ENCODE peak calls at places on chromosomes 13 and 19, in ten cellular contexts. One of them, this sample, is unnamed.

GRCh38 chr19:53945441-53945840 is 17.3 kb upstream of the CACNG8 start:
- ATAC-seq in foreskin keratinocyte: no peak
- ATAC-seq in left lobe of liver: no peak
- ATAC-seq in Right ventricle myocardium inferior: no peak
- ATAC-seq in PC-3: peak
- ATAC-seq in upper lobe of right lung: no peak
- ATAC-seq in upper lobe of left lung: no peak
- ATAC-seq in activated T-cell treated with anti-CD3 and anti-CD28 coated beads, Interleukin-2, amount 50 U/mL, for 4 hours: no peak
- ATAC-seq in T-helper 17 cell: no peak
- ATAC-seq in left colon: no peak
- ATAC-seq in this sample: no peak

GRCh38 chr13:25687622-25688225 is 315.9 kb downstream of the ATP8A2 start:
- ATAC-seq in foreskin keratinocyte: no peak
- ATAC-seq in left lobe of liver: no peak
- ATAC-seq in Right ventricle myocardium inferior: peak
- ATAC-seq in PC-3: no peak
- ATAC-seq in upper lobe of right lung: peak
- ATAC-seq in upper lobe of left lung: no peak
- ATAC-seq in activated T-cell treated with anti-CD3 and anti-CD28 coated beads, Interleukin-2, amount 50 U/mL, for 4 hours: no peak
- ATAC-seq in T-helper 17 cell: no peak
- ATAC-seq in left colon: peak
- ATAC-seq in this sample: no peak

GRCh38 chr13:107960301-107960700 is 255.0 kb downstream of the LIG4 start:
- ATAC-seq in foreskin keratinocyte: no peak
- ATAC-seq in left lobe of liver: no peak
- ATAC-seq in Right ventricle myocardium inferior: no peak
- ATAC-seq in PC-3: no peak
- ATAC-seq in upper lobe of right lung: no peak
- ATAC-seq in upper lobe of left lung: no peak
- ATAC-seq in activated T-cell treated with anti-CD3 and anti-CD28 coated beads, Interleukin-2, amount 50 U/mL, for 4 hours: no peak
- ATAC-seq in T-helper 17 cell: no peak
- ATAC-seq in left colon: no peak
- ATAC-seq in this sample: no peak

GRCh38 chr13:100545684-100546061 is 42.9 kb downstream of the GGACT start:
- ATAC-seq in foreskin keratinocyte: no peak
- ATAC-seq in left lobe of liver: no peak
- ATAC-seq in Right ventricle myocardium inferior: no peak
- ATAC-seq in PC-3: no peak
- ATAC-seq in upper lobe of right lung: no peak
- ATAC-seq in upper lobe of left lung: no peak
- ATAC-seq in activated T-cell treated with anti-CD3 and anti-CD28 coated beads, Interleukin-2, amount 50 U/mL, for 4 hours: no peak
- ATAC-seq in T-helper 17 cell: no peak
- ATAC-seq in left colon: no peak
- ATAC-seq in this sample: peak

GRCh38 chr13:95784161-95784880 is 107.4 kb downstream of the DNAJC3 start:
- ATAC-seq in foreskin keratinocyte: peak
- ATAC-seq in left lobe of liver: no peak
- ATAC-seq in Right ventricle myocardium inferior: no peak
- ATAC-seq in PC-3: peak
- ATAC-seq in upper lobe of right lung: no peak
- ATAC-seq in upper lobe of left lung: no peak
- ATAC-seq in activated T-cell treated with anti-CD3 and anti-CD28 coated beads, Interleukin-2, amount 50 U/mL, for 4 hours: no peak
- ATAC-seq in T-helper 17 cell: no peak
- ATAC-seq in left colon: no peak
- ATAC-seq in this sample: no peak

GRCh38 chr13:98427331-98427995 is 149.4 kb downstream of the STK24 start:
- ATAC-seq in foreskin keratinocyte: no peak
- ATAC-seq in left lobe of liver: no peak
- ATAC-seq in Right ventricle myocardium inferior: peak
- ATAC-seq in PC-3: no peak
- ATAC-seq in upper lobe of right lung: no peak
- ATAC-seq in upper lobe of left lung: no peak
- ATAC-seq in activated T-cell treated with anti-CD3 and anti-CD28 coated beads, Interleukin-2, amount 50 U/mL, for 4 hours: no peak
- ATAC-seq in T-helper 17 cell: no peak
- ATAC-seq in left colon: no peak
- ATAC-seq in this sample: no peak

GRCh38 chr13:32222046-32222676 is 93.0 kb downstream of the ZAR1L start:
- ATAC-seq in foreskin keratinocyte: no peak
- ATAC-seq in left lobe of liver: no peak
- ATAC-seq in Right ventricle myocardium inferior: no peak
- ATAC-seq in PC-3: no peak
- ATAC-seq in upper lobe of right lung: no peak
- ATAC-seq in upper lobe of left lung: no peak
- ATAC-seq in activated T-cell treated with anti-CD3 and anti-CD28 coated beads, Interleukin-2, amount 50 U/mL, for 4 hours: no peak
- ATAC-seq in T-helper 17 cell: no peak
- ATAC-seq in left colon: no peak
- ATAC-seq in this sample: no peak

GRCh38 chr13:52061587-52061986 is 37.1 kb downstream of the UTP14C start:
- ATAC-seq in foreskin keratinocyte: no peak
- ATAC-seq in left lobe of liver: no peak
- ATAC-seq in Right ventricle myocardium inferior: peak
- ATAC-seq in PC-3: no peak
- ATAC-seq in upper lobe of right lung: no peak
- ATAC-seq in upper lobe of left lung: no peak
- ATAC-seq in activated T-cell treated with anti-CD3 and anti-CD28 coated beads, Interleukin-2, amount 50 U/mL, for 4 hours: no peak
- ATAC-seq in T-helper 17 cell: no peak
- ATAC-seq in left colon: no peak
- ATAC-seq in this sample: no peak

GRCh38 chr19:30799854-30800755 is 427.9 kb downstream of the ZNF536 start:
- ATAC-seq in foreskin keratinocyte: peak
- ATAC-seq in left lobe of liver: peak
- ATAC-seq in Right ventricle myocardium inferior: no peak
- ATAC-seq in PC-3: no peak
- ATAC-seq in upper lobe of right lung: peak
- ATAC-seq in upper lobe of left lung: no peak
- ATAC-seq in activated T-cell treated with anti-CD3 and anti-CD28 coated beads, Interleukin-2, amount 50 U/mL, for 4 hours: no peak
- ATAC-seq in T-helper 17 cell: no peak
- ATAC-seq in left colon: peak
- ATAC-seq in this sample: peak

GRCh38 chr19:52689804-52690394 is 44.9 kb downstream of the ZNF611 start:
- ATAC-seq in foreskin keratinocyte: peak
- ATAC-seq in left lobe of liver: peak
- ATAC-seq in Right ventricle myocardium inferior: peak
- ATAC-seq in PC-3: peak
- ATAC-seq in upper lobe of right lung: peak
- ATAC-seq in upper lobe of left lung: peak
- ATAC-seq in activated T-cell treated with anti-CD3 and anti-CD28 coated beads, Interleukin-2, amount 50 U/mL, for 4 hours: peak
- ATAC-seq in T-helper 17 cell: peak
- ATAC-seq in left colon: peak
- ATAC-seq in this sample: peak

GRCh38 chr19:35784401-35785086 is 9.2 kb downstream of the ARHGAP33 start:
- ATAC-seq in foreskin keratinocyte: no peak
- ATAC-seq in left lobe of liver: no peak
- ATAC-seq in Right ventricle myocardium inferior: no peak
- ATAC-seq in PC-3: no peak
- ATAC-seq in upper lobe of right lung: no peak
- ATAC-seq in upper lobe of left lung: no peak
- ATAC-seq in activated T-cell treated with anti-CD3 and anti-CD28 coated beads, Interleukin-2, amount 50 U/mL, for 4 hours: no peak
- ATAC-seq in T-helper 17 cell: no peak
- ATAC-seq in left colon: no peak
- ATAC-seq in this sample: no peak

GRCh38 chr19:53947624-53948023 is 15.1 kb upstream of the CACNG8 start:
- ATAC-seq in foreskin keratinocyte: no peak
- ATAC-seq in left lobe of liver: no peak
- ATAC-seq in Right ventricle myocardium inferior: no peak
- ATAC-seq in PC-3: no peak
- ATAC-seq in upper lobe of right lung: no peak
- ATAC-seq in upper lobe of left lung: no peak
- ATAC-seq in activated T-cell treated with anti-CD3 and anti-CD28 coated beads, Interleukin-2, amount 50 U/mL, for 4 hours: no peak
- ATAC-seq in T-helper 17 cell: no peak
- ATAC-seq in left colon: no peak
- ATAC-seq in this sample: no peak

GRCh38 chr13:26968431-26969335 is 202.9 kb downstream of the USP12 start:
- ATAC-seq in foreskin keratinocyte: no peak
- ATAC-seq in left lobe of liver: peak
- ATAC-seq in Right ventricle myocardium inferior: no peak
- ATAC-seq in PC-3: no peak
- ATAC-seq in upper lobe of right lung: peak
- ATAC-seq in upper lobe of left lung: no peak
- ATAC-seq in activated T-cell treated with anti-CD3 and anti-CD28 coated beads, Interleukin-2, amount 50 U/mL, for 4 hours: no peak
- ATAC-seq in T-helper 17 cell: no peak
- ATAC-seq in left colon: peak
- ATAC-seq in this sample: no peak

GRCh38 chr13:30928971-30929370 is 3.5 kb upstream of the TEX26 start:
- ATAC-seq in foreskin keratinocyte: peak
- ATAC-seq in left lobe of liver: no peak
- ATAC-seq in Right ventricle myocardium inferior: no peak
- ATAC-seq in PC-3: no peak
- ATAC-seq in upper lobe of right lung: no peak
- ATAC-seq in upper lobe of left lung: no peak
- ATAC-seq in activated T-cell treated with anti-CD3 and anti-CD28 coated beads, Interleukin-2, amount 50 U/mL, for 4 hours: no peak
- ATAC-seq in T-helper 17 cell: no peak
- ATAC-seq in left colon: no peak
- ATAC-seq in this sample: peak

GRCh38 chr19:48878219-48879024 is 6.2 kb downstream of the PPP1R15A start:
- ATAC-seq in foreskin keratinocyte: no peak
- ATAC-seq in left lobe of liver: no peak
- ATAC-seq in Right ventricle myocardium inferior: peak
- ATAC-seq in PC-3: no peak
- ATAC-seq in upper lobe of right lung: peak
- ATAC-seq in upper lobe of left lung: peak
- ATAC-seq in activated T-cell treated with anti-CD3 and anti-CD28 coated beads, Interleukin-2, amount 50 U/mL, for 4 hours: no peak
- ATAC-seq in T-helper 17 cell: no peak
- ATAC-seq in left colon: no peak
- ATAC-seq in this sample: peak

GRCh38 chr13:113948034-113948742 is 25.7 kb downstream of the C13orf46 start:
- ATAC-seq in foreskin keratinocyte: no peak
- ATAC-seq in left lobe of liver: no peak
- ATAC-seq in Right ventricle myocardium inferior: no peak
- ATAC-seq in PC-3: no peak
- ATAC-seq in upper lobe of right lung: no peak
- ATAC-seq in upper lobe of left lung: no peak
- ATAC-seq in activated T-cell treated with anti-CD3 and anti-CD28 coated beads, Interleukin-2, amount 50 U/mL, for 4 hours: no peak
- ATAC-seq in T-helper 17 cell: no peak
- ATAC-seq in left colon: no peak
- ATAC-seq in this sample: no peak

GRCh38 chr19:13356686-13357280 is 149.5 kb downstream of the CACNA1A start:
- ATAC-seq in foreskin keratinocyte: no peak
- ATAC-seq in left lobe of liver: no peak
- ATAC-seq in Right ventricle myocardium inferior: no peak
- ATAC-seq in PC-3: no peak
- ATAC-seq in upper lobe of right lung: no peak
- ATAC-seq in upper lobe of left lung: no peak
- ATAC-seq in activated T-cell treated with anti-CD3 and anti-CD28 coated beads, Interleukin-2, amount 50 U/mL, for 4 hours: no peak
- ATAC-seq in T-helper 17 cell: no peak
- ATAC-seq in left colon: no peak
- ATAC-seq in this sample: no peak

GRCh38 chr19:3375221-3376088 is 9.1 kb downstream of the NFIC start:
- ATAC-seq in foreskin keratinocyte: no peak
- ATAC-seq in left lobe of liver: peak
- ATAC-seq in Right ventricle myocardium inferior: peak
- ATAC-seq in PC-3: no peak
- ATAC-seq in upper lobe of right lung: peak
- ATAC-seq in upper lobe of left lung: peak
- ATAC-seq in activated T-cell treated with anti-CD3 and anti-CD28 coated beads, Interleukin-2, amount 50 U/mL, for 4 hours: no peak
- ATAC-seq in T-helper 17 cell: no peak
- ATAC-seq in left colon: peak
- ATAC-seq in this sample: peak

GRCh38 chr19:3366104-3366760 is at the start of gene NFIC:
- ATAC-seq in foreskin keratinocyte: peak
- ATAC-seq in left lobe of liver: peak
- ATAC-seq in Right ventricle myocardium inferior: peak
- ATAC-seq in PC-3: peak
- ATAC-seq in upper lobe of right lung: peak
- ATAC-seq in upper lobe of left lung: peak
- ATAC-seq in activated T-cell treated with anti-CD3 and anti-CD28 coated beads, Interleukin-2, amount 50 U/mL, for 4 hours: peak
- ATAC-seq in T-helper 17 cell: peak
- ATAC-seq in left colon: peak
- ATAC-seq in this sample: peak

GRCh38 chr13:110894086-110894485 is 20.8 kb downstream of the ANKRD10 start:
- ATAC-seq in foreskin keratinocyte: no peak
- ATAC-seq in left lobe of liver: no peak
- ATAC-seq in Right ventricle myocardium inferior: no peak
- ATAC-seq in PC-3: no peak
- ATAC-seq in upper lobe of right lung: peak
- ATAC-seq in upper lobe of left lung: no peak
- ATAC-seq in activated T-cell treated with anti-CD3 and anti-CD28 coated beads, Interleukin-2, amount 50 U/mL, for 4 hours: no peak
- ATAC-seq in T-helper 17 cell: no peak
- ATAC-seq in left colon: no peak
- ATAC-seq in this sample: peak

GRCh38 chr19:37778613-37779138 is 710 bp downstream of the ZNF573 start:
- ATAC-seq in foreskin keratinocyte: peak
- ATAC-seq in left lobe of liver: no peak
- ATAC-seq in Right ventricle myocardium inferior: no peak
- ATAC-seq in PC-3: no peak
- ATAC-seq in upper lobe of right lung: peak
- ATAC-seq in upper lobe of left lung: peak
- ATAC-seq in activated T-cell treated with anti-CD3 and anti-CD28 coated beads, Interleukin-2, amount 50 U/mL, for 4 hours: no peak
- ATAC-seq in T-helper 17 cell: no peak
- ATAC-seq in left colon: peak
- ATAC-seq in this sample: peak

GRCh38 chr19:18453269-18454024 is 15.5 kb upstream of the ISYNA1 start:
- ATAC-seq in foreskin keratinocyte: no peak
- ATAC-seq in left lobe of liver: no peak
- ATAC-seq in Right ventricle myocardium inferior: no peak
- ATAC-seq in PC-3: peak
- ATAC-seq in upper lobe of right lung: no peak
- ATAC-seq in upper lobe of left lung: no peak
- ATAC-seq in activated T-cell treated with anti-CD3 and anti-CD28 coated beads, Interleukin-2, amount 50 U/mL, for 4 hours: no peak
- ATAC-seq in T-helper 17 cell: no peak
- ATAC-seq in left colon: no peak
- ATAC-seq in this sample: no peak

GRCh38 chr13:73519720-73520119 is 460.9 kb downstream of the KLF5 start:
- ATAC-seq in foreskin keratinocyte: no peak
- ATAC-seq in left lobe of liver: no peak
- ATAC-seq in Right ventricle myocardium inferior: no peak
- ATAC-seq in PC-3: no peak
- ATAC-seq in upper lobe of right lung: no peak
- ATAC-seq in upper lobe of left lung: no peak
- ATAC-seq in activated T-cell treated with anti-CD3 and anti-CD28 coated beads, Interleukin-2, amount 50 U/mL, for 4 hours: no peak
- ATAC-seq in T-helper 17 cell: no peak
- ATAC-seq in left colon: no peak
- ATAC-seq in this sample: no peak

GRCh38 chr19:55027472-55028337 is 10.4 kb downstream of the GP6 start:
- ATAC-seq in foreskin keratinocyte: no peak
- ATAC-seq in left lobe of liver: no peak
- ATAC-seq in Right ventricle myocardium inferior: no peak
- ATAC-seq in PC-3: peak
- ATAC-seq in upper lobe of right lung: peak
- ATAC-seq in upper lobe of left lung: no peak
- ATAC-seq in activated T-cell treated with anti-CD3 and anti-CD28 coated beads, Interleukin-2, amount 50 U/mL, for 4 hours: no peak
- ATAC-seq in T-helper 17 cell: peak
- ATAC-seq in left colon: peak
- ATAC-seq in this sample: peak

GRCh38 chr13:46341112-46341711 is 45.8 kb downstream of the RUBCNL start:
- ATAC-seq in foreskin keratinocyte: peak
- ATAC-seq in left lobe of liver: no peak
- ATAC-seq in Right ventricle myocardium inferior: peak
- ATAC-seq in PC-3: peak
- ATAC-seq in upper lobe of right lung: peak
- ATAC-seq in upper lobe of left lung: no peak
- ATAC-seq in activated T-cell treated with anti-CD3 and anti-CD28 coated beads, Interleukin-2, amount 50 U/mL, for 4 hours: peak
- ATAC-seq in T-helper 17 cell: peak
- ATAC-seq in left colon: peak
- ATAC-seq in this sample: no peak

GRCh38 chr19:35127871-35128270 is 7.0 kb downstream of the LGI4 start:
- ATAC-seq in foreskin keratinocyte: peak
- ATAC-seq in left lobe of liver: no peak
- ATAC-seq in Right ventricle myocardium inferior: no peak
- ATAC-seq in PC-3: no peak
- ATAC-seq in upper lobe of right lung: no peak
- ATAC-seq in upper lobe of left lung: no peak
- ATAC-seq in activated T-cell treated with anti-CD3 and anti-CD28 coated beads, Interleukin-2, amount 50 U/mL, for 4 hours: no peak
- ATAC-seq in T-helper 17 cell: no peak
- ATAC-seq in left colon: no peak
- ATAC-seq in this sample: peak

GRCh38 chr19:35059006-35059798 is 17.7 kb downstream of the HPN start:
- ATAC-seq in foreskin keratinocyte: no peak
- ATAC-seq in left lobe of liver: peak
- ATAC-seq in Right ventricle myocardium inferior: no peak
- ATAC-seq in PC-3: no peak
- ATAC-seq in upper lobe of right lung: no peak
- ATAC-seq in upper lobe of left lung: no peak
- ATAC-seq in activated T-cell treated with anti-CD3 and anti-CD28 coated beads, Interleukin-2, amount 50 U/mL, for 4 hours: no peak
- ATAC-seq in T-helper 17 cell: no peak
- ATAC-seq in left colon: no peak
- ATAC-seq in this sample: no peak

GRCh38 chr13:75801388-75801787 is 165.3 kb downstream of the LMO7 start:
- ATAC-seq in foreskin keratinocyte: no peak
- ATAC-seq in left lobe of liver: no peak
- ATAC-seq in Right ventricle myocardium inferior: no peak
- ATAC-seq in PC-3: no peak
- ATAC-seq in upper lobe of right lung: no peak
- ATAC-seq in upper lobe of left lung: no peak
- ATAC-seq in activated T-cell treated with anti-CD3 and anti-CD28 coated beads, Interleukin-2, amount 50 U/mL, for 4 hours: no peak
- ATAC-seq in T-helper 17 cell: no peak
- ATAC-seq in left colon: no peak
- ATAC-seq in this sample: no peak